ENCODE peak calls at places on chromosomes 16 and 17, in six cellular contexts. One of them, this sample, is unnamed.

GRCh38 chr16:12147681-12148479 is 171.3 kb downstream of the SNX29 start:
- DNase-seq in heart right ventricle: peak
- DNase-seq in cardiac muscle cell: no peak
- DNase-seq in heart left ventricle: no peak
- DNase-seq in body of pancreas: no peak
- DNase-seq in transverse colon: no peak
- DNase-seq in this sample: no peak

GRCh38 chr17:13230350-13230900 is 212.6 kb upstream of the ELAC2 start:
- DNase-seq in cardiac muscle cell: no peak
- DNase-seq in body of pancreas: no peak
- DNase-seq in transverse colon: no peak
- DNase-seq in heart right ventricle: no peak
- DNase-seq in heart left ventricle: no peak
- DNase-seq in this sample: no peak

GRCh38 chr17:71970312-71970711 is 150.5 kb upstream of the SOX9 start:
- DNase-seq in body of pancreas: no peak
- DNase-seq in heart right ventricle: no peak
- DNase-seq in heart left ventricle: no peak
- DNase-seq in transverse colon: no peak
- DNase-seq in cardiac muscle cell: no peak
- DNase-seq in this sample: no peak

GRCh38 chr17:74547736-74548135 is 1.8 kb upstream of the CD300C start:
- DNase-seq in transverse colon: no peak
- DNase-seq in heart left ventricle: no peak
- DNase-seq in cardiac muscle cell: no peak
- DNase-seq in body of pancreas: no peak
- DNase-seq in heart right ventricle: no peak
- DNase-seq in this sample: no peak

GRCh38 chr17:37300683-37301082 is 75.1 kb upstream of the C17orf78 start:
- DNase-seq in body of pancreas: no peak
- DNase-seq in heart left ventricle: no peak
- DNase-seq in cardiac muscle cell: no peak
- DNase-seq in transverse colon: no peak
- DNase-seq in heart right ventricle: no peak
- DNase-seq in this sample: no peak

GRCh38 chr17:4142107-4142900 is 526 bp downstream of the ZZEF1 start:
- DNase-seq in heart left ventricle: peak
- DNase-seq in transverse colon: peak
- DNase-seq in heart right ventricle: peak
- DNase-seq in cardiac muscle cell: peak
- DNase-seq in body of pancreas: peak
- DNase-seq in this sample: no peak

GRCh38 chr16:25063865-25064264 is 47.7 kb upstream of the LCMT1 start:
- DNase-seq in heart right ventricle: peak
- DNase-seq in body of pancreas: no peak
- DNase-seq in transverse colon: no peak
- DNase-seq in cardiac muscle cell: peak
- DNase-seq in heart left ventricle: peak
- DNase-seq in this sample: no peak

GRCh38 chr16:59593256-59593655 is 859.1 kb upstream of the GOT2 start:
- DNase-seq in cardiac muscle cell: peak
- DNase-seq in body of pancreas: no peak
- DNase-seq in heart left ventricle: no peak
- DNase-seq in heart right ventricle: no peak
- DNase-seq in transverse colon: no peak
- DNase-seq in this sample: no peak

GRCh38 chr17:9232591-9233270 is 211.4 kb downstream of the NTN1 start:
- DNase-seq in cardiac muscle cell: no peak
- DNase-seq in transverse colon: peak
- DNase-seq in body of pancreas: no peak
- DNase-seq in heart right ventricle: no peak
- DNase-seq in heart left ventricle: no peak
- DNase-seq in this sample: no peak

GRCh38 chr17:18963126-18964017 is 11.4 kb downstream of the SLC5A10 start:
- DNase-seq in body of pancreas: no peak
- DNase-seq in heart right ventricle: no peak
- DNase-seq in heart left ventricle: no peak
- DNase-seq in cardiac muscle cell: no peak
- DNase-seq in transverse colon: peak
- DNase-seq in this sample: no peak

GRCh38 chr17:64984776-64985521 is 65.7 kb upstream of the LRRC37A3 start:
- DNase-seq in transverse colon: peak
- DNase-seq in cardiac muscle cell: peak
- DNase-seq in heart left ventricle: no peak
- DNase-seq in heart right ventricle: no peak
- DNase-seq in body of pancreas: no peak
- DNase-seq in this sample: peak

GRCh38 chr17:83125515-83126274 is 46.3 kb downstream of the METRNL start:
- DNase-seq in cardiac muscle cell: no peak
- DNase-seq in heart left ventricle: no peak
- DNase-seq in transverse colon: peak
- DNase-seq in heart right ventricle: no peak
- DNase-seq in body of pancreas: peak
- DNase-seq in this sample: no peak

GRCh38 chr17:56290486-56291118 is 137.3 kb downstream of the ANKFN1 start:
- DNase-seq in heart right ventricle: no peak
- DNase-seq in transverse colon: no peak
- DNase-seq in body of pancreas: no peak
- DNase-seq in heart left ventricle: no peak
- DNase-seq in cardiac muscle cell: no peak
- DNase-seq in this sample: no peak

GRCh38 chr16:65118866-65119265 is 3.0 kb downstream of the CDH11 start:
- DNase-seq in transverse colon: no peak
- DNase-seq in cardiac muscle cell: no peak
- DNase-seq in heart left ventricle: no peak
- DNase-seq in body of pancreas: no peak
- DNase-seq in heart right ventricle: no peak
- DNase-seq in this sample: no peak

GRCh38 chr17:65533855-65534457 is 27.5 kb downstream of the AXIN2 start:
- DNase-seq in transverse colon: no peak
- DNase-seq in cardiac muscle cell: no peak
- DNase-seq in heart left ventricle: no peak
- DNase-seq in heart right ventricle: no peak
- DNase-seq in body of pancreas: no peak
- DNase-seq in this sample: no peak

GRCh38 chr17:74767111-74767516 is 9.0 kb downstream of the NAT9 start:
- DNase-seq in heart left ventricle: no peak
- DNase-seq in body of pancreas: no peak
- DNase-seq in cardiac muscle cell: no peak
- DNase-seq in heart right ventricle: no peak
- DNase-seq in transverse colon: no peak
- DNase-seq in this sample: peak

GRCh38 chr17:31190351-31190750 is 95.6 kb downstream of the NF1 start:
- DNase-seq in body of pancreas: no peak
- DNase-seq in cardiac muscle cell: no peak
- DNase-seq in heart right ventricle: no peak
- DNase-seq in heart left ventricle: no peak
- DNase-seq in transverse colon: no peak
- DNase-seq in this sample: no peak

GRCh38 chr17:42518755-42519545 is 17.1 kb upstream of the NAGLU start:
- DNase-seq in transverse colon: peak
- DNase-seq in heart right ventricle: peak
- DNase-seq in body of pancreas: peak
- DNase-seq in heart left ventricle: peak
- DNase-seq in cardiac muscle cell: peak
- DNase-seq in this sample: no peak

GRCh38 chr16:5639531-5639930 is 541.9 kb upstream of the EEF2KMT start:
- DNase-seq in heart right ventricle: no peak
- DNase-seq in body of pancreas: no peak
- DNase-seq in cardiac muscle cell: no peak
- DNase-seq in transverse colon: no peak
- DNase-seq in heart left ventricle: no peak
- DNase-seq in this sample: no peak

GRCh38 chr16:29192329-29193247 is 207.7 kb downstream of the LAT start:
- DNase-seq in transverse colon: peak
- DNase-seq in heart left ventricle: no peak
- DNase-seq in heart right ventricle: no peak
- DNase-seq in body of pancreas: no peak
- DNase-seq in cardiac muscle cell: no peak
- DNase-seq in this sample: no peak

GRCh38 chr17:30196504-30196903 is 39.0 kb downstream of the SLC6A4 start:
- DNase-seq in cardiac muscle cell: no peak
- DNase-seq in body of pancreas: no peak
- DNase-seq in transverse colon: no peak
- DNase-seq in heart left ventricle: no peak
- DNase-seq in heart right ventricle: no peak
- DNase-seq in this sample: no peak

GRCh38 chr16:66291833-66292232 is 74.7 kb upstream of the CDH5 start:
- DNase-seq in heart right ventricle: no peak
- DNase-seq in transverse colon: no peak
- DNase-seq in heart left ventricle: no peak
- DNase-seq in body of pancreas: no peak
- DNase-seq in cardiac muscle cell: no peak
- DNase-seq in this sample: no peak

DNA sequence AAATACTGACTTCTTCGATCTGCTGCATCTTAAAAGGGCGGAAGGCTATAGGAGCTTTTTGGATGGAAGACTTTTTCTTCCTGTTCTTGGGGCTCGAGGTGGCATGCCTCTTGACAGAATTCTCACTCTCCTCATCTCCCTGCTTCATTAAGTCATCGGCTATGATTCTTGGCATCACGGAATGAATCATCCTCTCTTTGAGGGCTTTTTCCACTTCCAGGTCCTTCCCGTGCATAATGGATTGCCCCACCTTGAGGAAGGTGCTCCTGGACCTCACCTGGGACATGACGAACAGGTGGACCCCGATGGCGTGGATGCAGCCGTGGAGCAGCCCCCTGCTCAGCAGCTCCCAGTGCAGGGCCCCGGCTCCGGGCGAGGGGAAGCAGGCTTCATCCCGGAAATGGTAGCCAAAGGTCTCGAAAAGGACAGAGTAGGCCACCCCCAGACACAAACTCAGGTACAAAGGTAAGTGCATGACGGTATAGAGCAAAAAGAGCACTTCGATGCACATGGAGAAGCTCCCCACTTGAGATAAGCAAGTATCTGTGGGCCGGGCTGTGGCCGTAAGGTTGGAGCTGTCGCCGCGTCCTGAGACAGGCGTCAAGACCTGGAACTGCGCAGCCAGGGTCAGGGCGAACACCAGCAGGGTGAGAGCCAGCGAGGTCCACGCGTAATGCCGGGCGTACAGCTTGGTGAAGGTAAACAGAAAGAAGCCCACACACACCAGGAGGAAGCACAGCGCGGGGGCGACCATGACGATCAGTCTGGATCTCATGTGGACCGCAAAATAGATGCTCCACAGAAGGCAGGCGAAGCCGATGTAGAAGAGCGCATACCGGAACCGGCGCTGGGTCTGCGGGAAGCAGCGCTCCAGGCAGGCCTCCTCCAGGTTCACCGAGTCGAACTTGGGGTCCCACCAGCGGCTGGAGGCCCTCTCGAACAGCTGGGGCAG is 1.7 kb downstream of the ADCY9 start:
- DNase-seq in body of pancreas: no peak
- DNase-seq in heart right ventricle: peak
- DNase-seq in cardiac muscle cell: no peak
- DNase-seq in heart left ventricle: no peak
- DNase-seq in transverse colon: no peak
- DNase-seq in this sample: no peak
- H3K27ac ChIP-seq in body of pancreas: peak
- H3K27ac ChIP-seq in heart right ventricle: peak
- H3K27ac ChIP-seq in cardiac muscle cell: no peak
- H3K27ac ChIP-seq in heart left ventricle: no peak
- H3K27ac ChIP-seq in transverse colon: peak
- H3K27ac ChIP-seq in this sample: no peak

DNA sequence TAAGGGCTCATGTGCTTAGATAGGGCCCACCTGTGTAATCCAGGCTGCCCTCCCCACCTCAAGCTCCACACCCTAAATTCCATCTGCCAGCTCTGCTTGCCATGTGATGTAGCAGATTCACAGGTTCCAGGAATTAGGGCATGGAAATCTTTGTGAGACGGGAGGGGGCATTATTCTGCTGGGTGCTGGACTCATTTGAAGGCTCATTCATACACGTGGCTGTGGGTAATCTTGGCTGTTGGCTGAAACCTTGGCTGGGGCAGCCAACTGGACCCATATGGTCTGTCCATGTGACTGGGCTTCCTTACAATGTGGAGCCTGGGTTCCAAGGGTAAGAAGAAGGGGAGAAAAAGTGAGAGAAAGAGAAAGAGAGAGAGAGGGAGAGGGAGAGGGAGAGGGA is 115.1 kb downstream of the CYLD start:
- DNase-seq in body of pancreas: no peak
- DNase-seq in heart left ventricle: no peak
- DNase-seq in heart right ventricle: no peak
- DNase-seq in cardiac muscle cell: no peak
- DNase-seq in transverse colon: no peak
- DNase-seq in this sample: no peak
- H3K27ac ChIP-seq in body of pancreas: no peak
- H3K27ac ChIP-seq in heart left ventricle: no peak
- H3K27ac ChIP-seq in heart right ventricle: no peak
- H3K27ac ChIP-seq in cardiac muscle cell: no peak
- H3K27ac ChIP-seq in transverse colon: no peak
- H3K27ac ChIP-seq in this sample: no peak

GRCh38 chr17:20264996-20265395 is 202.3 kb downstream of the LGALS9B start:
- DNase-seq in heart left ventricle: no peak
- DNase-seq in cardiac muscle cell: no peak
- DNase-seq in body of pancreas: no peak
- DNase-seq in transverse colon: no peak
- DNase-seq in heart right ventricle: no peak
- DNase-seq in this sample: no peak

GRCh38 chr17:20266806-20267458 is 200.4 kb downstream of the LGALS9B start:
- DNase-seq in heart left ventricle: no peak
- DNase-seq in heart right ventricle: no peak
- DNase-seq in transverse colon: no peak
- DNase-seq in cardiac muscle cell: peak
- DNase-seq in body of pancreas: peak
- DNase-seq in this sample: no peak

GRCh38 chr17:20259668-20260067 is 207.7 kb downstream of the LGALS9B start:
- DNase-seq in heart left ventricle: no peak
- DNase-seq in body of pancreas: no peak
- DNase-seq in transverse colon: no peak
- DNase-seq in heart right ventricle: no peak
- DNase-seq in cardiac muscle cell: no peak
- DNase-seq in this sample: no peak

GRCh38 chr17:20263595-20263994 is 203.7 kb downstream of the LGALS9B start:
- DNase-seq in cardiac muscle cell: peak
- DNase-seq in body of pancreas: no peak
- DNase-seq in heart right ventricle: no peak
- DNase-seq in transverse colon: no peak
- DNase-seq in heart left ventricle: no peak
- DNase-seq in this sample: no peak

GRCh38 chr17:20262116-20262977 is 205.0 kb downstream of the LGALS9B start:
- DNase-seq in cardiac muscle cell: no peak
- DNase-seq in heart left ventricle: no peak
- DNase-seq in body of pancreas: no peak
- DNase-seq in transverse colon: no peak
- DNase-seq in heart right ventricle: no peak
- DNase-seq in this sample: no peak
- H3K27ac ChIP-seq in cardiac muscle cell: no peak
- H3K27ac ChIP-seq in heart left ventricle: no peak
- H3K27ac ChIP-seq in body of pancreas: no peak
- H3K27ac ChIP-seq in transverse colon: peak
- H3K27ac ChIP-seq in heart right ventricle: no peak
- H3K27ac ChIP-seq in this sample: peak

DNA sequence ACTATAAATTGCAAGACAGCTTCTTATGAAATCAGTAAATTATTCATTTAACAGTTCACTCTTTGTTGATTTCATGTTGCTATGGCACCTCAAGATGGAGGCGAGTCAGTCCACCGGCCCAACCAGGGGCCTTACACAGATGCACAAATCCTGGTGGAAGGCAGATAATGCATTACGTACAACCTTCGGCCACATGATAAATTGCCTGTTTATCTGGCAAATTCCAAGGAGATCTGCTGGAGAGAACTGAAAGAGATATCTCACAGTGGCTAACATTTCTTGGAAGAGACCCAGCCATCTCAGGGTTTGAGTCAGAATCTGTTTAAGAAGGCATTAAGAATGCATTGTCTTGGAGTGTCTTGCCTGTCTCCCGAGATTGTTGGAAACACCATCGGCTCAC is 225.6 kb downstream of the MSI2 start:
- DNase-seq in transverse colon: no peak
- DNase-seq in body of pancreas: no peak
- DNase-seq in heart right ventricle: no peak
- DNase-seq in heart left ventricle: no peak
- DNase-seq in cardiac muscle cell: peak
- DNase-seq in this sample: no peak
- H3K27ac ChIP-seq in transverse colon: peak
- H3K27ac ChIP-seq in body of pancreas: no peak
- H3K27ac ChIP-seq in heart right ventricle: no peak
- H3K27ac ChIP-seq in heart left ventricle: no peak
- H3K27ac ChIP-seq in cardiac muscle cell: no peak
- H3K27ac ChIP-seq in this sample: no peak